ENCODE peak calls at places on chromosomes 3 and 15, in eight cellular contexts. P is neuronal stem cell, L is tibial artery, X is GM12865, R is LoVo, Y is K562, G is NCI-H2029, I is occipital lobe. T is an unnamed sample.

GRCh38 chr3:39124876-39125836 is 17.7 kb downstream of the TTC21A start:
- DNase-seq in L (peak; percentile 66), G (no peak), X (no peak), I (no peak), P (no peak), Y (peak; percentile 62), R (no peak), T (no peak)

GRCh38 chr3:132318451-132318850 is 1.2 kb downstream of the ACP3 start:
- DNase-seq in P (no peak), R (no peak), I (no peak), Y (no peak), L (no peak), X (no peak), G (no peak), T (no peak)

GRCh38 chr3:4416961-4417360 is 50.1 kb downstream of the SUMF1 start:
- DNase-seq in G (no peak), Y (no peak), R (no peak), X (no peak), L (peak; percentile 97), I (peak; percentile 5), P (no peak), T (no peak)

GRCh38 chr3:12954891-12955650 is 113.7 kb upstream of the RPL32 start:
- DNase-seq in X (peak; percentile 26), Y (no peak), R (no peak), G (peak; percentile 56), I (peak; percentile 42), L (peak; percentile 99), P (no peak), T (peak; percentile 72)

GRCh38 chr3:64354956-64355355 is 129.7 kb upstream of the PRICKLE2 start:
- DNase-seq in P (no peak), G (no peak), Y (no peak), R (no peak), I (no peak), X (no peak), L (no peak), T (no peak)

GRCh38 chr3:157282261-157283191 is 122.6 kb upstream of the CCNL1 start:
- DNase-seq in X (no peak), G (no peak), Y (no peak), I (no peak), L (peak; percentile 72), R (no peak), P (no peak), T (no peak)

GRCh38 chr15:68447209-68447608 is 15.2 kb upstream of the ITGA11 start:
- DNase-seq in P (no peak), I (no peak), R (no peak), X (no peak), Y (no peak), L (peak; percentile 48), G (no peak), T (no peak)

GRCh38 chr3:141063831-141064230 is 12.7 kb downstream of the SPSB4 start:
- DNase-seq in Y (no peak), I (no peak), G (no peak), X (no peak), L (no peak), R (no peak), P (no peak), T (no peak)

GRCh38 chr3:105594219-105594618 is 227.5 kb downstream of the ALCAM start:
- DNase-seq in L (no peak), Y (no peak), I (no peak), G (no peak), X (no peak), R (no peak), P (no peak), T (no peak)

GRCh38 chr3:46484388-46484787 is 13.4 kb upstream of the RTP3 start:
- DNase-seq in G (no peak), I (no peak), R (no peak), X (no peak), P (no peak), L (no peak), Y (no peak), T (no peak)

GRCh38 chr3:81218023-81218422 is 543.4 kb downstream of the GBE1 start:
- DNase-seq in X (no peak), L (no peak), I (peak; percentile 10), R (peak; percentile 1), G (no peak), Y (no peak), P (peak; percentile 9), T (peak; percentile 3)

GRCh38 chr3:172285844-172286243 is 162.4 kb downstream of the GHSR start:
- DNase-seq in X (no peak), R (no peak), L (no peak), P (no peak), I (no peak), Y (no peak), G (no peak), T (no peak)

GRCh38 chr3:12944413-12944812 is 103.0 kb upstream of the RPL32 start:
- DNase-seq in L (no peak), Y (no peak), X (no peak), I (no peak), G (no peak), R (no peak), P (no peak), T (no peak)

GRCh38 chr3:49671291-49672288 is 2.6 kb upstream of the APEH start:
- DNase-seq in L (no peak), Y (peak; percentile 80), I (no peak), G (no peak), X (peak; percentile 83), P (peak; percentile 64), R (peak; percentile 65), T (no peak)

GRCh38 chr3:185585523-185585861 is 603 bp upstream of the SENP2 start:
- DNase-seq in G (no peak), I (no peak), R (no peak), L (no peak), Y (no peak), X (no peak), P (no peak), T (no peak)

GRCh38 chr3:127426444-127427168 is 138.8 kb upstream of the PRR20G start:
- DNase-seq in G (no peak), P (peak; percentile 40), I (no peak), Y (no peak), L (peak; percentile 45), X (no peak), R (no peak), T (peak; percentile 47)

GRCh38 chr15:40436116-40436891 is 4.4 kb upstream of the BAHD1 start:
- DNase-seq in R (peak; percentile 11), I (no peak), X (no peak), P (no peak), L (no peak), G (no peak), Y (peak; percentile 72), T (no peak)

GRCh38 chr3:184085389-184085852 is 11.4 kb upstream of the HTR3E start:
- DNase-seq in I (no peak), G (no peak), Y (peak; percentile 53), P (no peak), X (peak; percentile 22), R (peak; percentile 9), L (no peak), T (no peak)

GRCh38 chr15:65939901-65940617 is 70.8 kb downstream of the RAB11A start:
- DNase-seq in I (no peak), P (no peak), R (no peak), X (no peak), L (no peak), G (peak; percentile 68), Y (no peak), T (peak; percentile 72)

GRCh38 chr3:189233225-189233858 is 61.6 kb downstream of the TPRG1 start:
- DNase-seq in P (peak; percentile 47), R (peak; percentile 65), G (no peak), I (peak; percentile 18), L (peak; percentile 74), X (peak; percentile 52), Y (peak; percentile 10), T (peak; percentile 78)

GRCh38 chr3:52526151-52526561 is 7.5 kb downstream of the NT5DC2 start:
- DNase-seq in I (no peak), R (no peak), Y (no peak), X (no peak), G (no peak), P (no peak), L (peak; percentile 64), T (no peak)

GRCh38 chr15:78301326-78301725 is 1.9 kb upstream of the SKIC8 start:
- DNase-seq in X (peak; percentile 64), L (no peak), I (no peak), P (no peak), G (no peak), R (no peak), Y (no peak), T (no peak)

GRCh38 chr3:12345141-12345561 is 56.3 kb downstream of the PPARG start:
- DNase-seq in R (peak; percentile 63), P (no peak), L (no peak), Y (no peak), X (no peak), G (no peak), I (no peak), T (no peak)

GRCh38 chr15:60534546-60534945 is 55.6 kb upstream of the ICE2 start:
- DNase-seq in X (no peak), P (no peak), L (no peak), R (no peak), Y (no peak), I (no peak), G (no peak), T (no peak)

GRCh38 chr15:26119322-26119721 is 256.2 kb upstream of the ATP10A start:
- DNase-seq in X (no peak), P (no peak), G (no peak), L (no peak), I (no peak), R (no peak), Y (no peak), T (no peak)

GRCh38 chr3:195558602-195559001 is 15.5 kb upstream of the PPP1R2 start:
- DNase-seq in L (no peak), Y (peak; percentile 67), I (no peak), R (peak; percentile 59), G (peak; percentile 74), X (peak; percentile 69), P (no peak), T (peak; percentile 56)

GRCh38 chr3:42605550-42606173 is 5.2 kb downstream of the NKTR start:
- DNase-seq in R (no peak), I (no peak), L (no peak), P (no peak), X (no peak), G (peak; percentile 4), Y (peak; percentile 82), T (no peak)

GRCh38 chr15:51647128-51647562 is 24.6 kb upstream of the DMXL2 start:
- DNase-seq in I (no peak), P (no peak), G (peak; percentile 10), X (peak; percentile 11), Y (peak; percentile 95), R (peak; percentile 60), L (peak; percentile 78), T (no peak)

GRCh38 chr3:46660543-46661523 is 32.6 kb downstream of the ALS2CL start:
- DNase-seq in P (no peak), X (no peak), I (no peak), Y (no peak), L (peak; percentile 56), G (no peak), R (peak; percentile 21), T (peak; percentile 52)

GRCh38 chr3:108552267-108553159 is 36.7 kb downstream of the CIP2A start:
- DNase-seq in P (peak; percentile 31), Y (peak; percentile 27), L (no peak), R (peak; percentile 41), I (no peak), G (peak; percentile 18), X (peak; percentile 28), T (peak; percentile 15)

GRCh38 chr3:59581000-59581399 is 531.2 kb upstream of the CFAP20DC start:
- DNase-seq in I (no peak), L (no peak), X (no peak), G (no peak), R (peak; percentile 35), Y (no peak), P (no peak), T (no peak)

GRCh38 chr3:185341616-185342457 is 21.1 kb upstream of the MAP3K13 start:
- DNase-seq in I (peak; percentile 61), P (no peak), R (no peak), X (no peak), G (no peak), L (no peak), Y (peak; percentile 47), T (no peak)

GRCh38 chr3:49869525-49870126 is at the start of gene CAMKV:
- DNase-seq in Y (peak; percentile 27), P (peak; percentile 39), R (peak; percentile 14), G (peak; percentile 2), X (no peak), L (no peak), I (peak; percentile 37), T (peak; percentile 2)

GRCh38 chr3:181710581-181711255 is 1.0 kb upstream of the SOX2 start:
- DNase-seq in Y (no peak), I (no peak), G (peak; percentile 59), R (no peak), L (no peak), X (no peak), P (peak; percentile 92), T (peak; percentile 74)

T was measured in NCI-H345.